ENCODE peak calls at places on chromosomes 2 and 18, in nine cellular contexts. V is cerebellum, R is Daoy, K is activated T-cell treated with anti-CD3 and anti-CD28 coated beads for 1 hour, F is heart right ventricle, N is NCI-H1092 treated with DMSO at 0.1 percent for 48 hours, S is BJ, Q is NCI-H1105, P is HEK293T. M is an unnamed sample.

GRCh38 chr2:120826716-120827410 is 91.2 kb downstream of the GLI2 start:
- DNase-seq in V (no peak), R (no peak), K (no peak), F (peak; percentile 16), N (peak; percentile 15), S (no peak), Q (no peak), P (no peak), M (peak; percentile 58)

GRCh38 chr18:31040982-31041345 is 1.6 kb downstream of the DSC3 start:
- DNase-seq in V (no peak), R (no peak), K (no peak), F (no peak), N (no peak), S (no peak), Q (no peak), P (peak; percentile 72), M (no peak)

GRCh38 chr2:200786826-200787225 is 24.9 kb upstream of the BZW1 start:
- DNase-seq in V (no peak), R (peak; percentile 67), K (no peak), F (no peak), N (no peak), S (peak; percentile 36), Q (no peak), P (no peak), M (no peak)

GRCh38 chr2:43521568-43521967 is 74.3 kb downstream of the THADA start:
- DNase-seq in V (no peak), R (no peak), K (no peak), F (no peak), N (no peak), S (no peak), Q (no peak), P (no peak), M (no peak)

GRCh38 chr2:43609304-43609883 is 13.6 kb upstream of the THADA start:
- DNase-seq in V (peak; percentile 27), R (peak; percentile 52), K (no peak), F (peak; percentile 40), N (peak; percentile 27), S (no peak), Q (peak; percentile 29), P (peak; percentile 60), M (no peak)

GRCh38 chr2:28627722-28628480 is 123.7 kb upstream of the PPP1CB start:
- DNase-seq in V (no peak), R (no peak), K (no peak), F (peak; percentile 45), N (no peak), S (no peak), Q (no peak), P (no peak), M (peak; percentile 63)

GRCh38 chr2:200177971-200178911 is 128.3 kb upstream of the SPATS2L start:
- DNase-seq in V (peak; percentile 8), R (no peak), K (no peak), F (peak; percentile 61), N (peak; percentile 48), S (peak; percentile 43), Q (no peak), P (no peak), M (peak; percentile 68)

GRCh38 chr2:69518836-69519235 is 81.6 kb upstream of the NFU1 start:
- DNase-seq in V (no peak), R (no peak), K (no peak), F (no peak), N (no peak), S (no peak), Q (no peak), P (no peak), M (peak; percentile 36)

GRCh38 chr18:2982452-2983172 is 30.3 kb downstream of the LPIN2 start:
- DNase-seq in V (no peak), R (no peak), K (no peak), F (no peak), N (no peak), S (no peak), Q (no peak), P (no peak), M (no peak)

GRCh38 chr18:54689319-54689718 is 98.3 kb downstream of the DYNAP start:
- DNase-seq in V (no peak), R (no peak), K (no peak), F (no peak), N (no peak), S (no peak), Q (no peak), P (no peak), M (no peak)

GRCh38 chr2:219464286-219465032 is 29.8 kb downstream of the SPEG start:
- DNase-seq in V (no peak), R (no peak), K (no peak), F (no peak), N (no peak), S (no peak), Q (no peak), P (no peak), M (peak; percentile 22)

GRCh38 chr18:76564117-76564516 is 69.1 kb upstream of the ZNF516 start:
- DNase-seq in V (no peak), R (peak; percentile 26), K (no peak), F (no peak), N (no peak), S (no peak), Q (no peak), P (no peak), M (no peak)

GRCh38 chr2:4272261-4272858 is 569.0 kb downstream of the DCDC2C start:
- DNase-seq in V (no peak), R (peak; percentile 35), K (no peak), F (no peak), N (peak; percentile 56), S (no peak), Q (no peak), P (no peak), M (no peak)

GRCh38 chr2:1310202-1310601 is 103.1 kb upstream of the TPO start:
- DNase-seq in V (no peak), R (no peak), K (no peak), F (no peak), N (no peak), S (no peak), Q (no peak), P (no peak), M (no peak)

GRCh38 chr2:27262379-27263286 is at the start of gene SLC30A3:
- DNase-seq in V (peak; percentile 46), R (peak; percentile 61), K (peak; percentile 59), F (peak; percentile 68), N (no peak), S (no peak), Q (peak; percentile 18), P (peak; percentile 68), M (peak; percentile 82)

GRCh38 chr2:42281682-42282081 is 79.3 kb downstream of the COX7A2L start:
- DNase-seq in V (no peak), R (no peak), K (no peak), F (no peak), N (no peak), S (no peak), Q (no peak), P (no peak), M (no peak)

GRCh38 chr2:58133395-58133794 is 86.8 kb downstream of the VRK2 start:
- DNase-seq in V (no peak), R (no peak), K (no peak), F (no peak), N (no peak), S (no peak), Q (no peak), P (no peak), M (no peak)

GRCh38 chr2:143778981-143779380 is 649.8 kb downstream of the ARHGAP15 start:
- DNase-seq in V (no peak), R (peak; percentile 30), K (no peak), F (no peak), N (no peak), S (no peak), Q (no peak), P (no peak), M (no peak)

GRCh38 chr2:201860541-201861154 is 54.3 kb downstream of the CDK15 start:
- DNase-seq in V (peak; percentile 83), R (peak; percentile 75), K (no peak), F (peak; percentile 49), N (peak; percentile 54), S (no peak), Q (peak; percentile 11), P (peak; percentile 72), M (no peak)

GRCh38 chr2:38528008-38528442 is 74.7 kb downstream of the HNRNPLL start:
- DNase-seq in V (peak; percentile 46), R (peak; percentile 87), K (no peak), F (peak; percentile 33), N (peak; percentile 56), S (no peak), Q (peak; percentile 68), P (peak; percentile 67), M (peak; percentile 67)

GRCh38 chr2:15721411-15722094 is 129.9 kb downstream of the DDX1 start:
- DNase-seq in V (no peak), R (no peak), K (no peak), F (no peak), N (no peak), S (no peak), Q (no peak), P (no peak), M (no peak)

GRCh38 chr2:163465440-163465839 is 270.4 kb downstream of the FIGN start:
- DNase-seq in V (peak; percentile 1), R (no peak), K (no peak), F (no peak), N (no peak), S (no peak), Q (peak; percentile 75), P (no peak), M (no peak)

GRCh38 chr2:19299032-19299431 is 59.4 kb downstream of the OSR1 start:
- DNase-seq in V (no peak), R (no peak), K (no peak), F (no peak), N (no peak), S (no peak), Q (no peak), P (no peak), M (no peak)

GRCh38 chr2:30888841-30889407 is 81.7 kb upstream of the CAPN13 start:
- DNase-seq in V (no peak), R (no peak), K (no peak), F (no peak), N (no peak), S (no peak), Q (no peak), P (no peak), M (no peak)

GRCh38 chr2:86661333-86661732 is 37.7 kb upstream of the RNF103 start:
- DNase-seq in V (no peak), R (no peak), K (no peak), F (no peak), N (no peak), S (no peak), Q (no peak), P (no peak), M (no peak)

GRCh38 chr2:1516798-1517060 is 103.5 kb downstream of the TPO start:
- DNase-seq in V (no peak), R (no peak), K (no peak), F (no peak), N (no peak), S (no peak), Q (no peak), P (no peak), M (no peak)

M was measured in left ventricle myocardium superior.